ENCODE peak calls at places on chromosomes 7 and 10, in five cellular contexts. F is SK-MEL-5, Y is IMR-90, S is amniotic stem cell, X is T-helper 1 cell. D is an unnamed sample.

GRCh38 chr10:71970331-71970730 is 6.1 kb downstream of the CHST3 start:
- DNase-seq in Y (no peak), F (peak), X (no peak), S (no peak), D (no peak)

GRCh38 chr10:114996542-114996941 is 58.5 kb downstream of the TRUB1 start:
- DNase-seq in Y (peak), S (peak), F (no peak), X (no peak), D (peak)

GRCh38 chr7:135645296-135645904 is 16.9 kb upstream of the STMP1 start:
- DNase-seq in S (peak), F (peak), X (no peak), Y (peak), D (no peak)

GRCh38 chr7:101488826-101489572 is 126.3 kb downstream of the COL26A1 start:
- DNase-seq in S (no peak), X (no peak), Y (no peak), F (peak), D (no peak)

GRCh38 chr7:31772211-31772610 is 85.2 kb downstream of the PPP1R17 start:
- DNase-seq in F (no peak), Y (no peak), S (no peak), X (no peak), D (no peak)

GRCh38 chr7:157080111-157080730 is 58.5 kb upstream of the UBE3C start:
- DNase-seq in S (no peak), F (no peak), Y (peak), X (no peak), D (no peak)

GRCh38 chr7:24963218-24963617 is 16.8 kb downstream of the OSBPL3 start:
- DNase-seq in Y (peak), S (no peak), X (no peak), F (peak), D (no peak)

GRCh38 chr10:120433176-120433575 is 23.9 kb upstream of the PLPP4 start:
- DNase-seq in Y (no peak), X (no peak), F (no peak), S (no peak), D (no peak)

GRCh38 chr7:138455609-138456008 is 4.5 kb upstream of the TRIM24 start:
- DNase-seq in S (no peak), F (no peak), X (no peak), Y (no peak), D (no peak)

GRCh38 chr10:43317422-43317821 is 50.6 kb upstream of the RASGEF1A start:
- DNase-seq in S (no peak), F (no peak), Y (no peak), X (no peak), D (no peak)

D was measured in HS-27A.